ENCODE peak calls at places on chromosome 4, in five cellular contexts. A, P, L, W and D are unnamed samples.

GRCh38 chr4:3202836-3203820 is 45.8 kb upstream of the MSANTD1 start:
- DNase-seq in A (no peak), P (no peak), L (no peak), W (no peak), D (no peak)

GRCh38 chr4:181541396-181541795 is 701.8 kb upstream of the TENM3 start:
- DNase-seq in A (no peak), P (no peak), L (peak; percentile 77), W (no peak), D (no peak)

GRCh38 chr4:77002321-77002720 is 52.8 kb downstream of the SEPTIN11 start:
- DNase-seq in A (no peak), P (peak; percentile 67), L (peak; percentile 80), W (no peak), D (no peak)

GRCh38 chr4:39469429-39470077 is 10.7 kb downstream of the LIAS start:
- DNase-seq in A (peak; percentile 90), P (peak; percentile 92), L (peak; percentile 81), W (peak; percentile 85), D (peak; percentile 31)

GRCh38 chr4:101356928-101357327 is 9.6 kb upstream of the PPP3CA start:
- DNase-seq in A (no peak), P (peak; percentile 75), L (peak; percentile 99), W (peak; percentile 92), D (no peak)

GRCh38 chr4:16051132-16051531 is 32.7 kb downstream of the PROM1 start:
- DNase-seq in A (no peak), P (no peak), L (no peak), W (no peak), D (no peak)

GRCh38 chr4:123555500-123556273 is 159.1 kb downstream of the SPRY1 start:
- DNase-seq in A (peak; percentile 28), P (peak; percentile 97), L (peak; percentile 91), W (peak; percentile 70), D (peak; percentile 62)

GRCh38 chr4:89259435-89260028 is 48.1 kb downstream of the GPRIN3 start:
- DNase-seq in A (no peak), P (no peak), L (no peak), W (no peak), D (no peak)

GRCh38 chr4:56907009-56907408 is 691 bp upstream of the REST start:
- DNase-seq in A (peak; percentile 48), P (no peak), L (no peak), W (no peak), D (no peak)

GRCh38 chr4:123102897-123103489 is 180.6 kb upstream of the NUDT6 start:
- DNase-seq in A (peak; percentile 59), P (peak; percentile 52), L (peak; percentile 52), W (peak; percentile 54), D (no peak)

GRCh38 chr4:117134386-117134785 is 49.0 kb upstream of the TRAM1L1 start:
- DNase-seq in A (peak; percentile 76), P (peak; percentile 43), L (peak; percentile 87), W (peak; percentile 69), D (peak; percentile 64)

GRCh38 chr4:2804449-2804972 is 11.6 kb downstream of the SH3BP2 start:
- DNase-seq in A (no peak), P (no peak), L (no peak), W (no peak), D (no peak)

GRCh38 chr4:170391066-170391754 is 301.5 kb upstream of the AADAT start:
- DNase-seq in A (no peak), P (no peak), L (peak; percentile 78), W (peak; percentile 58), D (no peak)

GRCh38 chr4:47814896-47815295 is 23.0 kb downstream of the CORIN start:
- DNase-seq in A (no peak), P (no peak), L (no peak), W (no peak), D (no peak)

GRCh38 chr4:15479089-15479912 is 9.6 kb downstream of the CC2D2A start:
- DNase-seq in A (peak; percentile 93), P (peak; percentile 89), L (peak; percentile 81), W (peak; percentile 81), D (peak; percentile 35)

GRCh38 chr4:121789960-121790829 is 10.9 kb upstream of the EXOSC9 start:
- DNase-seq in A (no peak), P (peak; percentile 84), L (peak; percentile 89), W (peak; percentile 80), D (no peak)

GRCh38 chr4:41746440-41747229 is 1.9 kb downstream of the PHOX2B start:
- DNase-seq in A (peak; percentile 59), P (no peak), L (no peak), W (no peak), D (no peak)

GRCh38 chr4:4647041-4647440 is 105.2 kb upstream of the STX18 start:
- DNase-seq in A (no peak), P (no peak), L (peak; percentile 34), W (no peak), D (no peak)

GRCh38 chr4:6563935-6564645 is 10.9 kb upstream of the MAN2B2 start:
- DNase-seq in A (peak; percentile 18), P (no peak), L (no peak), W (no peak), D (no peak)
- TF ChIP-seq EZH2 in A (peak; percentile 58), P (peak; percentile 64), L (peak; percentile 81), W (no peak), D (no peak)

GRCh38 chr4:167721574-167721973 is 370.8 kb upstream of the ANXA10 start:
- DNase-seq in A (no peak), P (peak; percentile 54), L (peak; percentile 34), W (peak; percentile 64), D (no peak)
- H2AFZ ChIP-seq in A (no peak overlapping the region), P (peak overlapping the region; percentile 85), L (no peak overlapping the region), W (peak overlapping the region; percentile 62), D (no peak overlapping the region)

DNA sequence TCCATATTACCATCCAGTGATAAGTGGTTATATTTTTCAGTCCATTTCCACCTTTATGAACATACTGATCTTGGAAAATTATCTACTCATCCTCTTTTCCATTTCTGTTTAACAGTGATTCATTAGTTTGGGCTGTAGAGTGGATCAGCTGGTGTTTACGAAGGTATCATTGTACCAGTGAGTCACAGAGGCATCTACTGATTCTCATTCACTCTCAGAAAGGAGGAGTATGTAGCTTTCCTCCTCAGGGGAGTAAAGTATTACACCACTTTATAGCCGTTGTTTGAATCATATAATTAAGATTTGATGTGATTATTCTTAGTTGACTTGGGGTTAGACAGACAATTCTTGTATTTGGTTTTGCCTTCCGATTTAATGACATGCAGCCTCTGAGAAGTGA is 74.7 kb downstream of the GALNT7 start:
- DNase-seq in A (no peak), P (no peak), L (peak; percentile 87), W (peak; percentile 80), D (no peak)
- H3K4me1 ChIP-seq in A (peaks cover 86% of the 10 kb centered on the region), P (peaks cover 2% of the 10 kb centered on the region), L (peaks cover 3% of the 10 kb centered on the region), W (peaks cover 18% of the 10 kb centered on the region), D (peaks cover 88% of the 10 kb centered on the region)

DNA sequence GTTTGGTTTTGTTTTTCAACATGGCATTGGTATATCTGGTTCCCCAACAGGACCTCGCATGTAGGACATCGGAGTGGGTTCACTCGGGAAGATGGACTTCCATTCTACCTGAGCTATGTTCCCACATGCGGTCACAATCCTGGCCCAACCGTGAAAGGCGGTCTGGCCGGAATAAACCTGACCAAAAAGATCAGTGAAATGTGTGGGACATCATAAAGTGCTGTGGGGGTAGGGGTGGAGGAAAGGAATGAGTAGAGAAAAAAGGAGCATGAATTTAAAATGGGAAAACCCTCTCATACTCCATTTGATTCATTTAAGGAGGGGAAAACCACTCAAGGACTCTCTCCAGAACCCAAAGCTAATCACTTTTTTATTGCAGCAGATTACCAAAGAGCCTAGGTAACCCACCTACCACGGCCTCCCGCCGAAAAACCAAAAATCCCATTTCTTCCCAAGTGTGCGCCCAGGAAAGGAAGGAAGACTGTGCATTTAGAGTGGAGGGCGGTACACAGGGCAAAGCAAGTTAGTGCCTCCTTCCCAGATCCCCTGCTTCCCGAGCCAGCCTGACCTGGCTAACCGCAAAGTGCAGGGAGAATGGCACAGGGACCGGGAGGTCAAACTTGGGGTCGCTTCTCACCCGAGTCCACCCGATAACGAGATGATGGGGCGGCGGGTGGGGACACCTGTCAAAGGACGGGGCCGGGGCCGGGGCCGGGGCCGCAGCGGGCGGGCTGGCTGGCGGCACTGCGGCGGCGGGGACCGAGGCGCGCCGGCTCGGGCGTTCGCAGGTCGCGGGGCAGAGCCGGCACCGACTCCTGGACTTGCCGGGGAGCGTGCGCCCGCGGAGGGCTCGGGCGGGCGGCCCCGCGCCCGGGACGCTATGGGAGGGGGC is 689 bp downstream of the TMEM150C start:
- DNase-seq in A (peak; percentile 50), P (peak; percentile 15), L (no peak), W (no peak), D (no peak)
- TF ChIP-seq EZH2 in A (no peak), P (no peak), L (peak; percentile 97), W (no peak), D (no peak)

DNA sequence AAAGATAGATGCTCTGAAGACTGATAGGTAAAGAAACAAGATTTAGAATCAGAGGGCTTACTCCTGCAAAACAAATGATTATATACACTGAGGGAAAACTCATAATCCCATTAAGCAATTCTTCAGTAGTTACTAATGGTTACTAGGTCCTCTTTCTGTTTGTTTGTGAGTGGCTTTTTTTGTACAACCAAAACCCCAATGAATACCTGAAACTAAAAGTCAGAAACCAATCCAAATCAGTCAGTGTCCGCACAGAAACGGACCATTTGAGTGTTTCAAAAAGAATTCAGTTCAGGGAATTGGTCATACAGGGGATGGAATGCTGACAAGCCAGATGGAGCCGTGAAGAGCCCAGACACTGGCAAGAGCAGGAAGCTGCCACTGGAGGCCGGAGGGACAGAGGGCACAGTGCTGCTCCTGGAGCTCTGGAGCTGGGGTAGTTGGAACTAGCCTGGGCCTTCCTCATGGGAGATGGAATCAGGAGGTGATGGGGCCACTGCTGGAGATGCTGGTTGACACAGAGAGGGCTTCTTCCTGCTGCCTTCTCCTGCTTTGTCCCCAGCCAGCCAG is 31.9 kb downstream of the SETD7 start:
- DNase-seq in A (no peak), P (no peak), L (peak; percentile 41), W (peak; percentile 19), D (no peak)
- H2AFZ ChIP-seq in A (no peak overlapping the region), P (no peak overlapping the region), L (no peak overlapping the region), W (no peak overlapping the region), D (no peak overlapping the region)